ENCODE peak calls at places on chromosomes 7 and 10, in five cellular contexts. H is uterus; U is mammary epithelial cell; P is CD8-positive, alpha-beta T cell; I is right atrium auricular region. K is an unnamed sample.

GRCh38 chr7:136399378-136399777 is 422.2 kb upstream of the MTPN start:
- DNase-seq in U (no peak), P (no peak), H (no peak), I (no peak), K (no peak)

GRCh38 chr7:20340839-20341238 is 10.1 kb downstream of the ITGB8 start:
- DNase-seq in P (no peak), U (peak; percentile 97), H (no peak), I (no peak), K (no peak)

GRCh38 chr7:101599787-101600186 is 29.3 kb downstream of the MYL10 start:
- DNase-seq in H (no peak), P (no peak), I (no peak), U (no peak), K (no peak)

GRCh38 chr10:36801660-36802059 is 323.7 kb upstream of the ANKRD30A start:
- DNase-seq in U (no peak), P (no peak), I (no peak), H (no peak), K (no peak)

GRCh38 chr10:124611738-124612137 is 132.4 kb downstream of the FAM53B start:
- DNase-seq in P (peak; percentile 58), H (no peak), U (no peak), I (no peak), K (no peak)

GRCh38 chr7:22319424-22320403 is 37.2 kb downstream of the RAPGEF5 start:
- DNase-seq in I (no peak), P (no peak), H (no peak), U (no peak), K (no peak)

GRCh38 chr7:127812540-127812939 is 160.5 kb downstream of the SND1 start:
- DNase-seq in U (no peak), I (no peak), H (no peak), P (no peak), K (no peak)

GRCh38 chr7:135976312-135977019 is 693 bp downstream of the MTPN start:
- DNase-seq in P (peak; percentile 28), H (no peak), U (peak; percentile 44), I (no peak), K (no peak)

GRCh38 chr7:83732305-83732704 is 83.4 kb upstream of the SEMA3E start:
- DNase-seq in I (no peak), P (no peak), U (no peak), H (no peak), K (no peak)

GRCh38 chr10:103709341-103709920 is 145.9 kb downstream of the SH3PXD2A start:
- DNase-seq in P (no peak), H (no peak), U (peak; percentile 84), I (no peak), K (no peak)

GRCh38 chr7:30200591-30200990 is 65.8 kb downstream of the MTURN start:
- DNase-seq in U (no peak), H (no peak), P (no peak), I (no peak), K (no peak)

GRCh38 chr7:106736508-106737201 is 75.7 kb upstream of the CCDC71L start:
- DNase-seq in P (peak; percentile 11), U (peak; percentile 80), I (no peak), H (no peak), K (no peak)

GRCh38 chr10:46253076-46254006 is 33.5 kb upstream of the ANTXRL start:
- DNase-seq in U (no peak), H (no peak), I (peak; percentile 47), P (no peak), K (no peak)

GRCh38 chr10:78335691-78336401 is 302.2 kb downstream of the RPS24 start:
- DNase-seq in P (no peak), H (peak; percentile 28), U (no peak), I (peak; percentile 58), K (peak; percentile 37)

GRCh38 chr10:70462349-70462984 is 16.1 kb upstream of the PALD1 start:
- DNase-seq in H (peak; percentile 54), P (no peak), I (peak; percentile 78), U (peak; percentile 60), K (peak; percentile 86)

GRCh38 chr7:42854521-42855118 is 57.2 kb downstream of the C7orf25 start:
- DNase-seq in U (no peak), H (no peak), I (no peak), P (no peak), K (no peak)

GRCh38 chr10:74963549-74963948 is 137.1 kb downstream of the KAT6B start:
- DNase-seq in H (no peak), U (no peak), I (no peak), P (no peak), K (no peak)

GRCh38 chr7:39733881-39734571 is 110.7 kb downstream of the RALA start:
- DNase-seq in H (no peak), I (no peak), P (peak; percentile 17), U (peak; percentile 83), K (no peak)

GRCh38 chr10:110209926-110210662 is 2.7 kb downstream of the MXI1 start:
- DNase-seq in H (peak; percentile 61), P (peak; percentile 69), I (no peak), U (peak; percentile 31), K (peak; percentile 64)

GRCh38 chr10:132341781-132342180 is 9.8 kb downstream of the LRRC27 start:
- DNase-seq in H (no peak), P (no peak), U (no peak), I (no peak), K (no peak)

GRCh38 chr10:62817120-62817762 is 1.1 kb upstream of the EGR2 start:
- DNase-seq in U (peak; percentile 52), I (peak; percentile 70), P (peak; percentile 56), H (peak; percentile 59), K (peak; percentile 51)

GRCh38 chr7:9645756-9646155 is 1212.3 kb downstream of the NXPH1 start:
- DNase-seq in H (no peak), I (no peak), U (no peak), P (no peak), K (no peak)

GRCh38 chr10:83750604-83751003 is 388.7 kb upstream of the GHITM start:
- DNase-seq in U (no peak), P (no peak), H (no peak), I (no peak), K (no peak)

GRCh38 chr7:144854839-144855424 is 19.1 kb upstream of the TPK1 start:
- DNase-seq in H (no peak), U (peak; percentile 4), P (no peak), I (no peak), K (no peak)

GRCh38 chr10:37860494-37861190 is 3.2 kb upstream of the ZNF248 start:
- DNase-seq in U (peak; percentile 75), I (no peak), P (no peak), H (no peak), K (no peak)

GRCh38 chr7:84738583-84739150 is 448.2 kb downstream of the SEMA3D start:
- DNase-seq in H (no peak), U (no peak), P (no peak), I (no peak), K (no peak)

GRCh38 chr7:157811946-157812345 is 475.1 kb downstream of the DNAJB6 start:
- DNase-seq in U (no peak), P (no peak), H (no peak), I (no peak), K (peak; percentile 8)

GRCh38 chr7:132865766-132866531 is 215.9 kb downstream of the CHCHD3 start:
- DNase-seq in P (no peak), I (no peak), U (no peak), H (no peak), K (no peak)

GRCh38 chr7:51428226-51428887 is 111.7 kb upstream of the COBL start:
- DNase-seq in I (no peak), U (no peak), P (no peak), H (no peak), K (no peak)

GRCh38 chr7:74059681-74060588 is 23.7 kb upstream of the LIMK1 start:
- DNase-seq in P (no peak), H (no peak), I (no peak), U (peak; percentile 68), K (no peak)

GRCh38 chr7:152887779-152888178 is 128.2 kb downstream of the ACTR3B start:
- DNase-seq in I (no peak), P (no peak), U (no peak), H (no peak), K (no peak)

GRCh38 chr7:151503902-151504714 is 15.6 kb downstream of the RHEB start:
- DNase-seq in I (peak; percentile 69), P (no peak), U (peak; percentile 77), H (peak; percentile 27), K (no peak)

GRCh38 chr7:158000160-158000559 is 587.5 kb downstream of the PTPRN2 start:
- DNase-seq in H (no peak), U (no peak), I (no peak), P (no peak), K (no peak)

GRCh38 chr7:25318077-25318476 is 89.8 kb upstream of the NPVF start:
- DNase-seq in H (no peak), I (no peak), P (no peak), U (no peak), K (no peak)
- TF ChIP-seq CTCF in H (no peak), I (no peak), P (no peak), U (no peak), K (no peak)

DNA sequence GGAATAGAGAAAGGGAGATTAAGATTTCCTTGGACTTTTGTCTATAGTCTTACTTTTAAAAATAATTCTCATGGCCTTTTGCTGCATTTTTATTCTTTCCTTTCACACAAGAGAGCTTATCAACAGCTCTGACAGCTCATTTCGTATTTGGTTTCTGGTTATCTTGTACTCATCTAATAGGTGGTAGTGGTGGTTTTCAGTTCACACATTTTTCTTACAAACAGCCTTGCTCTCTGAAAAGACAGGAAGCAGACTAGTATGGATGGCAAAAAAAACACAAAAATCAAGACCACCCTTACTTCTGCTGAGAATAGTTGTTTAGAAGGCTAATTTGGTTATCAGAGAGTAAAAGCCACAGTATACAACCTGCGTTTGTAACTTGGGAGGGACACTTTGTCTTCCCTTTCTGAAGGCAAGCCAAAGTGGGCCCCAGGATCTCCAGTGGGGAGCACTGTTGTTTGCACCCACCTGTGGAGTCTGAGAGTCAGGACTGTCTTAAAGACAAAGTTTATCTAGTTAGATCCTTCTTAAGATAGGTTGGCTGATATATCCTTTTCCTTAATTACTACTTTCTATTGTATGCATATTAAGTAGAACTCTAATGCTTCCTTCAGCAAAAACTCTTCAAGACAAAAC is 68.0 kb downstream of the PIP4K2A start:
- DNase-seq in U (no peak), I (no peak), H (no peak), P (no peak), K (no peak)
- H3K27ac ChIP-seq in U (no peak overlapping the region), I (no peak overlapping the region), H (no peak overlapping the region), P (peak overlapping the region; percentile 17), K (no peak overlapping the region)

GRCh38 chr10:89069589-89069988 is 79.0 kb downstream of the FAS start:
- DNase-seq in P (no peak), I (no peak), U (no peak), H (peak; percentile 32), K (peak; percentile 22)

GRCh38 chr10:89063465-89063864 is 72.9 kb downstream of the FAS start:
- DNase-seq in P (no peak), H (no peak), U (no peak), I (no peak), K (no peak)

GRCh38 chr10:89062861-89063260 is 72.3 kb downstream of the FAS start:
- DNase-seq in H (peak; percentile 29), U (no peak), P (no peak), I (no peak), K (peak; percentile 67)

GRCh38 chr10:89064764-89065163 is 74.2 kb downstream of the FAS start:
- DNase-seq in P (no peak), I (no peak), H (no peak), U (no peak), K (no peak)
- H3K4me3 ChIP-seq in P (no peak overlapping the region), I (no peak overlapping the region), H (no peak overlapping the region), U (no peak overlapping the region), K (no peak overlapping the region)

GRCh38 chr7:76509931-76510877 is at the start of gene UPK3B:
- DNase-seq in U (peak; percentile 15), H (no peak), I (no peak), P (no peak), K (no peak)
- TF ChIP-seq CTCF in U (no peak), H (no peak), I (no peak), P (no peak), K (no peak)

GRCh38 chr10:30114871-30115270 is 55.5 kb upstream of the JCAD start:
- DNase-seq in P (no peak), U (no peak), I (peak; percentile 62), H (no peak), K (no peak)
- H3K27ac ChIP-seq in P (no peak overlapping the region), U (no peak overlapping the region), I (peak overlapping the region; percentile 53), H (peak overlapping the region; percentile 77), K (no peak overlapping the region)